ENCODE peak calls at places on chromosomes 16 and 17, in eight cellular contexts. S, P, Q, W, G, T, L and Y are unnamed samples.

GRCh38 chr16:87538594-87538993 is 45.8 kb upstream of the ZCCHC14 start:
- DNase-seq in S (no peak), P (no peak), Q (no peak), W (no peak), G (no peak), T (no peak), L (no peak), Y (no peak)

GRCh38 chr16:87548086-87548485 is 54.2 kb upstream of the JPH3 start:
- DNase-seq in S (no peak), P (no peak), Q (peak; percentile 32), W (no peak), G (no peak), T (no peak), L (no peak), Y (no peak)

GRCh38 chr17:7448461-7448860 is 3.6 kb downstream of the CHRNB1 start:
- DNase-seq in S (no peak), P (no peak), Q (no peak), W (no peak), G (no peak), T (no peak), L (no peak), Y (no peak)

GRCh38 chr17:41579484-41580243 is 7.0 kb downstream of the KRT14 start:
- DNase-seq in S (peak; percentile 88), P (peak; percentile 82), Q (peak; percentile 65), W (no peak), G (peak; percentile 94), T (peak; percentile 80), L (peak; percentile 47), Y (peak; percentile 90)

GRCh38 chr17:33968350-33969044 is 286.6 kb upstream of the CCL2 start:
- DNase-seq in S (no peak), P (no peak), Q (peak; percentile 71), W (no peak), G (no peak), T (no peak), L (no peak), Y (no peak)

GRCh38 chr17:57595942-57596695 is 149.0 kb downstream of the CCDC182 start:
- DNase-seq in S (no peak), P (no peak), Q (no peak), W (peak; percentile 53), G (no peak), T (no peak), L (no peak), Y (no peak)

GRCh38 chr16:75092777-75093176 is 23.8 kb downstream of the LDHD start:
- DNase-seq in S (no peak), P (no peak), Q (no peak), W (peak; percentile 39), G (no peak), T (no peak), L (peak; percentile 68), Y (no peak)

GRCh38 chr17:50469005-50469605 is 425 bp upstream of the CHAD start:
- DNase-seq in S (no peak), P (peak; percentile 36), Q (no peak), W (no peak), G (no peak), T (no peak), L (no peak), Y (peak; percentile 39)

DNA sequence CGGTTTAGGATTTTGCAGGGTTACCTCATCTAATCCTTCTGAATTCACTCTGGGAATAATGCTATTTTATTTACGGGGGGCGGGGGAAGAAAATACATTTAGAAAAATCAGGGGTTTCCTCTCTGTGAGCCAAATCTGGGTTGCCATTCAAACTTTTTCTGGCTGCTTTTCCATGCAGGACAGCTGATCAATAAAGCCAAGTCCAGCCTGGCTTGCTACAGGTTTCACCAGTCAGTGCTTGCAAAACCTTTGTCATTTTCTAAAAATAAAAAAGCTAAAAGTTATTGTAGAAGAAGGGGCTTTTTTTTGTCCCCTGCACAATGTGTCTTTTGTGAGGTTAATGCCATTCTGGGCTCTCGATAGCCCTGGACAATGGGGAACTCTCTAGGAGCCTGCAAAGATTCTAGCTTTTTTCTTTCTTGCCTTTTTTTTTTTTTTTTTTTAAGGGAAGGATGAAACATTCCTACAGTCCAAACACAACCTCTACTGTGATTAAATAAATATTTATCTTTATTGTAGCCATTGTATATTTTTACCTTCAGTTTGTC is 13.1 kb upstream of the ZFHX3 start:
- DNase-seq in S (no peak), P (no peak), Q (no peak), W (no peak), G (no peak), T (no peak), L (no peak), Y (no peak)
- TF ChIP-seq CTCF in S (no peak), P (no peak), Q (no peak), W (no peak), G (no peak), T (no peak), L (no peak), Y (no peak)

GRCh38 chr17:64410750-64411490 is 20.3 kb upstream of the PECAM1 start:
- DNase-seq in S (no peak), P (no peak), Q (no peak), W (no peak), G (no peak), T (no peak), L (no peak), Y (no peak)

GRCh38 chr17:64412944-64413381 is 22.3 kb upstream of the PECAM1 start:
- DNase-seq in S (no peak), P (no peak), Q (no peak), W (no peak), G (no peak), T (no peak), L (no peak), Y (no peak)

GRCh38 chr17:64406321-64407200 is 15.9 kb upstream of the PECAM1 start:
- DNase-seq in S (no peak), P (peak; percentile 35), Q (no peak), W (no peak), G (no peak), T (peak; percentile 49), L (no peak), Y (no peak)

GRCh38 chr17:64413505-64413904 is 22.8 kb upstream of the PECAM1 start:
- DNase-seq in S (no peak), P (no peak), Q (no peak), W (no peak), G (no peak), T (no peak), L (no peak), Y (no peak)

DNA sequence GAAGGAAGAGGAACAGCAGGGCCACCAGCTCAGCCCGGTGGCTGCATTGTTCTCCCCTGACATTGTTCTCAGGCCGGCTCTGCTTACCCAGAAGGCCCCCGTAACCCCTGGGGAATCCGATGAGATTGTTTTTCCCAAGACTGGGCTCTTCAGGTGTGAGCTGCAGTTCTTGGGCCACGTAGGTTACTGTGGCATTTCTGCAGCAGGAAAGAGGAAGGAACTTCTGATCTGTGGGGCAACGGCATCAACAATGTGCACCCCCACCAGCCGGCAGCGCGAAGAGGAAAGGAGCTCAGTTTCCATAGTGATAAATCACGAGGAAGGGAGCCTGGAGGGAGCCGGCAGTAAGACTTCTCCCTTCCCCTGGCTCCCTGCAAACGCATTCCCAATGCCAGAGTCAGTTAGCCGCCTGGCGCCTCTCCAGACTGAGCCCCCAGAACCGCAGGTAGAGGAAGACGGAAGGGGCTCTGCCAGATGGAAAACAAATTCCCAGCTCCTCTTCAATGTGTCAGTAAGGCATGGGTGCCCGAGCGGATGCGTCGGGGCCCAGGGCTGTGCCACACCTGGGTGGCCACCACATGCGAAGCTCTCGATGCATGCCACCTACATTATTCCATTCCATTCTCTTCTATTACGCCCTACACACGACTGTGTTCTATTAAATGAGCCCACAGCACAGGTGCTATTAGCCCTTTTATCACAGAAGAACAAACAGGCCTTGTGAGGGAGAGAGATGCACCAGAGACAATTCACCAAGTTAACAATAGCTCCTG is 21.5 kb upstream of the PECAM1 start:
- DNase-seq in S (no peak), P (peak; percentile 35), Q (peak; percentile 80), W (no peak), G (no peak), T (peak; percentile 73), L (peak; percentile 45), Y (peak; percentile 53)
- TF ChIP-seq CTCF in S (no peak), P (no peak), Q (no peak), W (no peak), G (no peak), T (no peak), L (no peak), Y (no peak)

GRCh38 chr16:81408409-81408950 is 36.1 kb upstream of the CMIP start:
- DNase-seq in S (no peak), P (no peak), Q (no peak), W (no peak), G (no peak), T (no peak), L (no peak), Y (no peak)

GRCh38 chr16:81413245-81413990 is 31.2 kb upstream of the CMIP start:
- DNase-seq in S (no peak), P (no peak), Q (no peak), W (no peak), G (no peak), T (no peak), L (no peak), Y (no peak)

GRCh38 chr16:81405702-81406113 is 38.9 kb upstream of the CMIP start:
- DNase-seq in S (no peak), P (peak; percentile 84), Q (no peak), W (no peak), G (peak; percentile 98), T (no peak), L (no peak), Y (no peak)

GRCh38 chr16:81410643-81411235 is 33.9 kb upstream of the CMIP start:
- DNase-seq in S (no peak), P (peak; percentile 14), Q (no peak), W (no peak), G (no peak), T (no peak), L (no peak), Y (no peak)

DNA sequence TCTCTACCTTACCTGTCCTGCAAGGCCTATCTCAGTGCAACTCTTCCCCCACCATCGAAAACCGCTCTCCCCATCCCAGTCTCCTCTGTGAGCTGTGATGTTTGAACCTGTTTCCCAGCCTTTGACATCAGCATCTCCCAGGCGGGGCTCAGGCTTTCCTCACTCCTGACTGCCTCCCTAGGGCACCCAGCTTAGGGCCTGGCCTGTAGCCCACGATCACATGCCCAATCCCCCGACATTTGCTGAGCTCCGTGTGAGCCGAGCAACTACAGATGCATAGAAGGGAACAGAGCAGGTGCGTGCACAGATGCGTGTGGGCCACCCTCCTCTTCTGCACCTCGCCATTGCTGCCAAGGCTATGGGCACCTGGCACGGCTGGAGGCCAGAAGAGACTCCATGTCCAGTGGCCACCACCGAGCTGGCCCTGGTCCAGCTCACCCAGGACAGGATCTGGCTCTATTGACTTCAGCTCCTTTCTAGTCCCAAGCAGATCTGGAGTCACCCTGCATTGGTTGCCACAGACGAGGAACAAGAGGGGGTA is 35.5 kb upstream of the CMIP start:
- DNase-seq in S (no peak), P (no peak), Q (no peak), W (no peak), G (no peak), T (no peak), L (no peak), Y (no peak)
- TF ChIP-seq CTCF in S (no peak), P (no peak), Q (no peak), W (no peak), G (no peak), T (no peak), L (no peak), Y (no peak)

DNA sequence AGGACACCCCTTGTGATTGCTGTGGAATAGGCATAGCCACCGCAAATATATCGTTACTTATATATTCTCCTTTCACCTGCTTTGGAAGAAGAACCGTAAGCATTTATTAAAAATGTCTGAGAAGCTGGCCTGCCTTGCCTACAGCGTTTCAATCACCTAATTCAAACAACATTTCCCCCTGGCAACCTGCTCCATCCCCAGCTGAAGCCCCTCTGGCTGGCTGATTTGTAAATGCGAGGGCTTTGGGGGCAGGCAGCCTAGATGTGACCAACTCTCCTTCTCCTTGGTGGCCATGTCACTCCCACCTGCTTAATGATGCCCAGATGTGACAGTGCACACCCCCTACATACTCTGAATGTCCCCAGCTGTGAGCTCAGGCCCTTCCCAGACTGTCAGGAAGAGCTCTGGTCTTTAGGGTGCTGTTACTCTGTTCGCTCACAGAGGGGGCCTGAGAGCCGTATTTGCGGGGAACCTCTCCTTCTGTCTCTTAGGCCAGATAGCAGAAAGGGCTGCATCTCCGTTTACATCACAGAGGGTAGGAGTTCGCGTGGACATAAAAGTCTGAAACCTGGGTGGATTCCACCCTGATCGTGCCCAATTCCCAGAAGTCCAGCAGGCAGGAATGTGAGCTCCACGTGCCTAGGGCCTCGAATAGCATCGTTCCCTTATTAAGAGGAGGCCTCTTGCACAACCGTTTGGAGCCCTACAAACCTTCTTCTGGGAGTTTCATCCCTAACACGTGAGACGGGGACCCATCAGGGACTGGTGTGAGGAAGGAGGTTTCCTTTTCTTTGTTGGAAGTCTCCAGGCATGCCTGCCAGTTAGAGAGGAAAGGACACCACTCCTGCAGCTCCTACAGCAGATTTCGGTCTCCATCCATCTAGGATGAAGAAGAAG is 2.4 kb upstream of the SDK2 start:
- DNase-seq in S (peak; percentile 29), P (peak; percentile 8), Q (peak; percentile 31), W (no peak), G (no peak), T (no peak), L (no peak), Y (peak; percentile 57)
- TF ChIP-seq CTCF in S (peak; percentile 36), P (no peak), Q (peak; percentile 24), W (peak; percentile 52), G (peak; percentile 19), T (peak; percentile 15), L (no peak), Y (peak; percentile 37)